ENCODE peak calls at places on chromosomes 11 and 22, in nine cellular contexts. One of them, this sample, is unnamed.

GRCh38 chr22:38305481-38306448 is 11.5 kb downstream of the CSNK1E start:
- DNase-seq in DMS153: peak
- DNase-seq in stimulated activated CD4-positive, alpha-beta T cell treated with anti-CD3 and anti-CD28 coated beads, Interleukin-12 subunit alpha, Interleukin-12 subunit beta, amount 100 ng/mL, for 48 hours: no peak
- DNase-seq in HepG2: no peak
- DNase-seq in CD8-positive, alpha-beta T cell: no peak
- DNase-seq in B cell: peak
- DNase-seq in astrocyte of the hippocampus: peak
- DNase-seq in non-pigmented ciliary epithelial cell: no peak
- DNase-seq in Daoy: no peak
- DNase-seq in this sample: no peak

GRCh38 chr11:112302226-112302868 is 41.7 kb upstream of the PLET1 start:
- DNase-seq in DMS153: no peak
- DNase-seq in B cell: no peak
- DNase-seq in Daoy: no peak
- DNase-seq in stimulated activated CD4-positive, alpha-beta T cell treated with anti-CD3 and anti-CD28 coated beads, Interleukin-12 subunit alpha, Interleukin-12 subunit beta, amount 100 ng/mL, for 48 hours: no peak
- DNase-seq in CD8-positive, alpha-beta T cell: no peak
- DNase-seq in astrocyte of the hippocampus: no peak
- DNase-seq in HepG2: no peak
- DNase-seq in non-pigmented ciliary epithelial cell: no peak
- DNase-seq in this sample: no peak

GRCh38 chr22:46219650-46220049 is 30.4 kb downstream of the CDPF1 start:
- DNase-seq in astrocyte of the hippocampus: no peak
- DNase-seq in B cell: no peak
- DNase-seq in non-pigmented ciliary epithelial cell: no peak
- DNase-seq in stimulated activated CD4-positive, alpha-beta T cell treated with anti-CD3 and anti-CD28 coated beads, Interleukin-12 subunit alpha, Interleukin-12 subunit beta, amount 100 ng/mL, for 48 hours: no peak
- DNase-seq in DMS153: no peak
- DNase-seq in Daoy: no peak
- DNase-seq in CD8-positive, alpha-beta T cell: no peak
- DNase-seq in HepG2: no peak
- DNase-seq in this sample: no peak

GRCh38 chr11:125192194-125192593 is 27.6 kb downstream of the PKNOX2 start:
- DNase-seq in non-pigmented ciliary epithelial cell: no peak
- DNase-seq in stimulated activated CD4-positive, alpha-beta T cell treated with anti-CD3 and anti-CD28 coated beads, Interleukin-12 subunit alpha, Interleukin-12 subunit beta, amount 100 ng/mL, for 48 hours: no peak
- DNase-seq in Daoy: no peak
- DNase-seq in astrocyte of the hippocampus: peak
- DNase-seq in B cell: no peak
- DNase-seq in CD8-positive, alpha-beta T cell: no peak
- DNase-seq in HepG2: no peak
- DNase-seq in DMS153: no peak
- DNase-seq in this sample: no peak

GRCh38 chr22:42271906-42272305 is 1.5 kb upstream of the TCF20 start:
- DNase-seq in stimulated activated CD4-positive, alpha-beta T cell treated with anti-CD3 and anti-CD28 coated beads, Interleukin-12 subunit alpha, Interleukin-12 subunit beta, amount 100 ng/mL, for 48 hours: no peak
- DNase-seq in HepG2: no peak
- DNase-seq in DMS153: no peak
- DNase-seq in B cell: no peak
- DNase-seq in astrocyte of the hippocampus: no peak
- DNase-seq in non-pigmented ciliary epithelial cell: no peak
- DNase-seq in CD8-positive, alpha-beta T cell: no peak
- DNase-seq in Daoy: no peak
- DNase-seq in this sample: no peak

GRCh38 chr11:44574620-44575287 is 9.3 kb downstream of the CD82 start:
- DNase-seq in Daoy: peak
- DNase-seq in HepG2: no peak
- DNase-seq in non-pigmented ciliary epithelial cell: peak
- DNase-seq in DMS153: no peak
- DNase-seq in CD8-positive, alpha-beta T cell: no peak
- DNase-seq in stimulated activated CD4-positive, alpha-beta T cell treated with anti-CD3 and anti-CD28 coated beads, Interleukin-12 subunit alpha, Interleukin-12 subunit beta, amount 100 ng/mL, for 48 hours: no peak
- DNase-seq in B cell: no peak
- DNase-seq in astrocyte of the hippocampus: peak
- DNase-seq in this sample: peak

GRCh38 chr11:126414615-126415014 is 59.1 kb downstream of the ST3GAL4 start:
- DNase-seq in non-pigmented ciliary epithelial cell: no peak
- DNase-seq in B cell: no peak
- DNase-seq in stimulated activated CD4-positive, alpha-beta T cell treated with anti-CD3 and anti-CD28 coated beads, Interleukin-12 subunit alpha, Interleukin-12 subunit beta, amount 100 ng/mL, for 48 hours: no peak
- DNase-seq in astrocyte of the hippocampus: no peak
- DNase-seq in DMS153: no peak
- DNase-seq in CD8-positive, alpha-beta T cell: no peak
- DNase-seq in HepG2: no peak
- DNase-seq in Daoy: no peak
- DNase-seq in this sample: no peak

GRCh38 chr11:69074786-69075185 is 26.1 kb downstream of the TPCN2 start:
- DNase-seq in HepG2: no peak
- DNase-seq in CD8-positive, alpha-beta T cell: no peak
- DNase-seq in astrocyte of the hippocampus: no peak
- DNase-seq in stimulated activated CD4-positive, alpha-beta T cell treated with anti-CD3 and anti-CD28 coated beads, Interleukin-12 subunit alpha, Interleukin-12 subunit beta, amount 100 ng/mL, for 48 hours: no peak
- DNase-seq in non-pigmented ciliary epithelial cell: no peak
- DNase-seq in DMS153: no peak
- DNase-seq in B cell: no peak
- DNase-seq in Daoy: no peak
- DNase-seq in this sample: no peak

GRCh38 chr22:38080847-38081635 is 2.9 kb downstream of the SLC16A8 start:
- DNase-seq in CD8-positive, alpha-beta T cell: no peak
- DNase-seq in DMS153: no peak
- DNase-seq in non-pigmented ciliary epithelial cell: no peak
- DNase-seq in Daoy: peak
- DNase-seq in stimulated activated CD4-positive, alpha-beta T cell treated with anti-CD3 and anti-CD28 coated beads, Interleukin-12 subunit alpha, Interleukin-12 subunit beta, amount 100 ng/mL, for 48 hours: no peak
- DNase-seq in astrocyte of the hippocampus: peak
- DNase-seq in B cell: peak
- DNase-seq in HepG2: no peak
- DNase-seq in this sample: no peak